ENCODE peak calls at places on chromosomes 12 and 14, in four cellular contexts. One of them, this sample, is unnamed.
A peak's percentile ranks its signal among the peaks of the same experiment; 100 is the strongest.

GRCh38 chr12:77122236-77122635 is 56.9 kb upstream of the E2F7 start:
- DNase-seq in PC-9: peak; percentile 18
- DNase-seq in GM23338: no peak
- DNase-seq in MM.1S: no peak
- DNase-seq in this sample: no peak

GRCh38 chr12:47943492-47944359 is 19.7 kb upstream of the TMEM106C start:
- DNase-seq in GM23338: no peak
- DNase-seq in MM.1S: no peak
- DNase-seq in PC-9: peak; percentile 63
- DNase-seq in this sample: no peak

GRCh38 chr12:80632835-80633234 is 74.6 kb upstream of the MYF6 start:
- DNase-seq in GM23338: peak; percentile 89
- DNase-seq in PC-9: no peak
- DNase-seq in MM.1S: no peak
- DNase-seq in this sample: no peak

GRCh38 chr12:87155616-87156015 is 873.6 kb downstream of the C12orf50 start:
- DNase-seq in PC-9: no peak
- DNase-seq in GM23338: no peak
- DNase-seq in MM.1S: no peak
- DNase-seq in this sample: no peak

GRCh38 chr14:37588956-37589737 is 5.9 kb downstream of the FOXA1 start:
- DNase-seq in MM.1S: no peak
- DNase-seq in GM23338: peak; percentile 51
- DNase-seq in PC-9: no peak
- DNase-seq in this sample: no peak

GRCh38 chr12:48744251-48745008 is 27.9 kb upstream of the CCNT1 start:
- DNase-seq in MM.1S: peak; percentile 87
- DNase-seq in GM23338: no peak
- DNase-seq in PC-9: no peak
- DNase-seq in this sample: no peak

GRCh38 chr14:55762595-55763232 is 182.7 kb downstream of the KTN1 start:
- DNase-seq in PC-9: no peak
- DNase-seq in MM.1S: no peak
- DNase-seq in GM23338: no peak
- DNase-seq in this sample: no peak

GRCh38 chr14:78401866-78402265 is 231.7 kb downstream of the NRXN3 start:
- DNase-seq in GM23338: no peak
- DNase-seq in PC-9: no peak
- DNase-seq in MM.1S: no peak
- DNase-seq in this sample: no peak

GRCh38 chr12:47361389-47362031 is 281.8 kb upstream of the AMIGO2 start:
- DNase-seq in PC-9: no peak
- DNase-seq in MM.1S: peak; percentile 79
- DNase-seq in GM23338: no peak
- DNase-seq in this sample: peak; percentile 62

GRCh38 chr12:1630081-1630826 is 1.2 kb downstream of the WNT5B start:
- DNase-seq in GM23338: peak; percentile 61
- DNase-seq in MM.1S: no peak
- DNase-seq in PC-9: peak; percentile 63
- DNase-seq in this sample: peak; percentile 43

GRCh38 chr12:78530065-78530765 is 334.4 kb upstream of the SYT1 start:
- DNase-seq in PC-9: no peak
- DNase-seq in MM.1S: no peak
- DNase-seq in GM23338: peak; percentile 21
- DNase-seq in this sample: no peak

GRCh38 chr12:12278899-12279298 is 12.1 kb upstream of the LRP6 start:
- DNase-seq in PC-9: no peak
- DNase-seq in MM.1S: no peak
- DNase-seq in GM23338: no peak
- DNase-seq in this sample: no peak

GRCh38 chr12:131218291-131219172 is 264.8 kb downstream of the ADGRD1 start:
- DNase-seq in MM.1S: no peak
- DNase-seq in GM23338: peak; percentile 61
- DNase-seq in PC-9: no peak
- DNase-seq in this sample: no peak

GRCh38 chr12:64968989-64969819 is 144.8 kb downstream of the TBC1D30 start:
- DNase-seq in PC-9: peak; percentile 43
- DNase-seq in MM.1S: peak; percentile 36
- DNase-seq in GM23338: peak; percentile 12
- DNase-seq in this sample: no peak

GRCh38 chr14:91681893-91682563 is 49.9 kb downstream of the CATSPERB start:
- DNase-seq in GM23338: no peak
- DNase-seq in PC-9: no peak
- DNase-seq in MM.1S: no peak
- DNase-seq in this sample: no peak

GRCh38 chr14:81474685-81475324 is 58.8 kb downstream of the SEL1L start:
- DNase-seq in PC-9: no peak
- DNase-seq in MM.1S: peak; percentile 15
- DNase-seq in GM23338: no peak
- DNase-seq in this sample: no peak

GRCh38 chr12:19404232-19404880 is 34.9 kb upstream of the AEBP2 start:
- DNase-seq in MM.1S: no peak
- DNase-seq in PC-9: no peak
- DNase-seq in GM23338: no peak
- DNase-seq in this sample: peak; percentile 81

GRCh38 chr12:59283012-59283411 is 312.8 kb upstream of the SLC16A7 start:
- DNase-seq in GM23338: peak; percentile 64
- DNase-seq in PC-9: no peak
- DNase-seq in MM.1S: no peak
- DNase-seq in this sample: no peak

GRCh38 chr12:52268212-52268611 is 6.2 kb upstream of the KRT86 start:
- DNase-seq in MM.1S: no peak
- DNase-seq in PC-9: no peak
- DNase-seq in GM23338: no peak
- DNase-seq in this sample: no peak

GRCh38 chr12:101209319-101210302 is at the start of gene SLC5A8:
- DNase-seq in MM.1S: no peak
- DNase-seq in GM23338: peak; percentile 75
- DNase-seq in PC-9: no peak
- DNase-seq in this sample: no peak

GRCh38 chr12:64335886-64336466 is 54.6 kb downstream of the C12orf56 start:
- DNase-seq in PC-9: no peak
- DNase-seq in MM.1S: no peak
- DNase-seq in GM23338: no peak
- DNase-seq in this sample: no peak

GRCh38 chr12:66388512-66388911 is 86.2 kb downstream of the HELB start:
- DNase-seq in MM.1S: no peak
- DNase-seq in PC-9: no peak
- DNase-seq in GM23338: no peak
- DNase-seq in this sample: no peak

GRCh38 chr12:109192358-109192757 is 76.0 kb downstream of the ACACB start:
- DNase-seq in GM23338: no peak
- DNase-seq in PC-9: peak; percentile 26
- DNase-seq in MM.1S: no peak
- DNase-seq in this sample: no peak

GRCh38 chr12:67593871-67594330 is 54.6 kb upstream of the DYRK2 start:
- DNase-seq in GM23338: no peak
- DNase-seq in MM.1S: no peak
- DNase-seq in PC-9: no peak
- DNase-seq in this sample: no peak

GRCh38 chr12:13044002-13044858 is at the start of gene FAM234B:
- DNase-seq in GM23338: peak; percentile 84
- DNase-seq in MM.1S: peak; percentile 66
- DNase-seq in PC-9: peak; percentile 71
- DNase-seq in this sample: no peak

GRCh38 chr14:84435820-84436326 is 1094.1 kb upstream of the FLRT2 start:
- DNase-seq in MM.1S: no peak
- DNase-seq in GM23338: no peak
- DNase-seq in PC-9: no peak
- DNase-seq in this sample: no peak

GRCh38 chr12:94545937-94546771 is 86.5 kb upstream of the CEP83 start:
- DNase-seq in PC-9: peak; percentile 56
- DNase-seq in GM23338: peak; percentile 91
- DNase-seq in MM.1S: peak; percentile 78
- DNase-seq in this sample: no peak

GRCh38 chr12:127629066-127629820 is 637.7 kb upstream of the TMEM132C start:
- DNase-seq in PC-9: no peak
- DNase-seq in GM23338: no peak
- DNase-seq in MM.1S: no peak
- DNase-seq in this sample: no peak

GRCh38 chr14:23302290-23303225 is at the start of gene PPP1R3E:
- DNase-seq in GM23338: peak; percentile 76
- DNase-seq in PC-9: peak; percentile 49
- DNase-seq in MM.1S: peak; percentile 84
- DNase-seq in this sample: peak; percentile 83

GRCh38 chr12:10305411-10305810 is 2.3 kb upstream of the KLRD1 start:
- DNase-seq in GM23338: no peak
- DNase-seq in PC-9: no peak
- DNase-seq in MM.1S: no peak
- DNase-seq in this sample: no peak

GRCh38 chr14:31950760-31951637 is 126.1 kb upstream of the ARHGAP5 start:
- DNase-seq in GM23338: peak; percentile 59
- DNase-seq in PC-9: peak; percentile 46
- DNase-seq in MM.1S: no peak
- DNase-seq in this sample: no peak

GRCh38 chr12:93137656-93138612 is 208.8 kb upstream of the EEA1 start:
- DNase-seq in MM.1S: no peak
- DNase-seq in PC-9: peak; percentile 33
- DNase-seq in GM23338: no peak
- DNase-seq in this sample: no peak

GRCh38 chr14:101735453-101735852 is 26.1 kb upstream of the PPP2R5C start:
- DNase-seq in GM23338: no peak
- DNase-seq in PC-9: no peak
- DNase-seq in MM.1S: no peak
- DNase-seq in this sample: no peak

GRCh38 chr14:29236848-29237247 is 470.3 kb downstream of the FOXG1 start:
- DNase-seq in MM.1S: no peak
- DNase-seq in GM23338: no peak
- DNase-seq in PC-9: no peak
- DNase-seq in this sample: no peak

GRCh38 chr12:67989184-67989965 is at the start of gene IFNG-AS1:
- DNase-seq in PC-9: no peak
- DNase-seq in MM.1S: peak; percentile 93
- DNase-seq in GM23338: no peak
- DNase-seq in this sample: no peak

GRCh38 chr14:87049886-87050820 is 942.8 kb downstream of the GALC start:
- DNase-seq in MM.1S: peak; percentile 31
- DNase-seq in GM23338: peak; percentile 78
- DNase-seq in PC-9: peak; percentile 1
- DNase-seq in this sample: peak; percentile 34

GRCh38 chr14:93972618-93973205 is 3.7 kb downstream of the ASB2 start:
- DNase-seq in GM23338: no peak
- DNase-seq in PC-9: no peak
- DNase-seq in MM.1S: no peak
- DNase-seq in this sample: no peak

GRCh38 chr14:93970589-93970966 is 5.8 kb downstream of the ASB2 start:
- DNase-seq in GM23338: peak; percentile 46
- DNase-seq in PC-9: no peak
- DNase-seq in MM.1S: peak; percentile 52
- DNase-seq in this sample: no peak

GRCh38 chr14:93969082-93969828 is 7.1 kb downstream of the ASB2 start:
- DNase-seq in MM.1S: no peak
- DNase-seq in PC-9: no peak
- DNase-seq in GM23338: no peak
- DNase-seq in this sample: no peak

GRCh38 chr14:93971635-93972027 is 4.7 kb downstream of the ASB2 start:
- DNase-seq in MM.1S: no peak
- DNase-seq in GM23338: no peak
- DNase-seq in PC-9: no peak
- DNase-seq in this sample: no peak

GRCh38 chr14:93970967-93971634 is 5.3 kb downstream of the ASB2 start:
- DNase-seq in GM23338: no peak
- DNase-seq in PC-9: no peak
- DNase-seq in MM.1S: peak; percentile 61
- DNase-seq in this sample: no peak
- TF ChIP-seq CTCF in GM23338: no peak
- TF ChIP-seq CTCF in PC-9: no peak
- TF ChIP-seq CTCF in MM.1S: no peak
- TF ChIP-seq CTCF in this sample: no peak

GRCh38 chr12:120369476-120370342 is 745 bp upstream of the MSI1 start:
- DNase-seq in GM23338: peak; percentile 62
- DNase-seq in MM.1S: no peak
- DNase-seq in PC-9: no peak
- DNase-seq in this sample: no peak
- TF ChIP-seq EZH2 in GM23338: peak; percentile 66
- TF ChIP-seq EZH2 in MM.1S: peak; percentile 28
- TF ChIP-seq EZH2 in PC-9: peak; percentile 97
- TF ChIP-seq EZH2 in this sample: no peak

DNA sequence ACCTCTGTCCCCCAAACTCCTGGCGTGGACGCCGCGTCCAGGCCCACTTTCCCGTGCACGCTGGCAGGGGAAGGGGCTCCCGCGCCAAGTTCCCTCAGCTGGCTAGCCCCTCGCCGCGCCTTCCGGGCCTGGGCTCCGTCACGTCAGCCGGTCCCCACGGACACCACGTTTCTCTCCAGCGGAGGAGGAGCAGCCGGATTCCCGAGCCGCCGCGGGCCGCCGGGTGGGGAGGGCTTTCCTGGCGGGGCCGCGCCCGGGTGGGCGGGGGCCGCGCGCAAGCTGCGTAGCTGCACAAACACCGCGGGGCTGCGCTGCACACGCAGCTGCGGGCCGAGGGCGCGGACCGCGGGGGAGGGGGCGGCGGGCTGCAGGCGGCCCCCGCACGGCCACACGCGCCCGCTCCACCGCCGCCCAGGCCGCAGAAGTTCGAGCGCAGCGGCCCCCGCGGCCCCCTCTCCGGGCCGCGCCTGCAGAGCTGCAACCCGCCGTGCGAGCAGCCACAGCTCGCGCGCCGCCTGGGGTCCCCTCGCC is 45.1 kb upstream of the PNMA1 start:
- DNase-seq in MM.1S: peak; percentile 41
- DNase-seq in GM23338: peak; percentile 15
- DNase-seq in PC-9: peak; percentile 61
- DNase-seq in this sample: peak; percentile 71
- TF ChIP-seq CTCF in MM.1S: no peak
- TF ChIP-seq CTCF in GM23338: no peak
- TF ChIP-seq CTCF in PC-9: no peak
- TF ChIP-seq CTCF in this sample: peak; percentile 9

GRCh38 chr14:59630281-59630963 is 53.8 kb upstream of the CCDC175 start:
- DNase-seq in GM23338: peak; percentile 76
- DNase-seq in MM.1S: no peak
- DNase-seq in PC-9: no peak
- DNase-seq in this sample: no peak
- TF ChIP-seq EZH2 in GM23338: no peak
- TF ChIP-seq EZH2 in MM.1S: no peak
- TF ChIP-seq EZH2 in PC-9: no peak
- TF ChIP-seq EZH2 in this sample: no peak